ENCODE peak calls at places on chromosome 18, in six cellular contexts. One of them, this sample, is unnamed.

GRCh38 chr18:2912357-2913299 is 65.8 kb downstream of the EMILIN2 start:
- DNase-seq in A549: no peak
- DNase-seq in K562: no peak
- DNase-seq in HepG2: no peak
- DNase-seq in GM12878: no peak
- DNase-seq in endothelial cell of umbilical vein: no peak
- DNase-seq in this sample: no peak

GRCh38 chr18:59612461-59612860 is 84.8 kb downstream of the CCBE1 start:
- DNase-seq in A549: no peak
- DNase-seq in K562: no peak
- DNase-seq in HepG2: no peak
- DNase-seq in GM12878: no peak
- DNase-seq in endothelial cell of umbilical vein: no peak
- DNase-seq in this sample: no peak

GRCh38 chr18:3584897-3585460 is 135.0 kb downstream of the TGIF1 start:
- DNase-seq in A549: no peak
- DNase-seq in K562: peak
- DNase-seq in HepG2: no peak
- DNase-seq in GM12878: no peak
- DNase-seq in endothelial cell of umbilical vein: peak
- DNase-seq in this sample: peak

GRCh38 chr18:36382854-36383253 is 85.3 kb downstream of the FHOD3 start:
- DNase-seq in A549: no peak
- DNase-seq in K562: no peak
- DNase-seq in HepG2: no peak
- DNase-seq in GM12878: no peak
- DNase-seq in endothelial cell of umbilical vein: no peak
- DNase-seq in this sample: no peak

GRCh38 chr18:78559584-78559983 is 420.0 kb upstream of the SALL3 start:
- DNase-seq in A549: no peak
- DNase-seq in K562: no peak
- DNase-seq in HepG2: no peak
- DNase-seq in GM12878: no peak
- DNase-seq in endothelial cell of umbilical vein: no peak
- DNase-seq in this sample: no peak

GRCh38 chr18:4250141-4250540 is 205.0 kb downstream of the DLGAP1 start:
- DNase-seq in A549: no peak
- DNase-seq in K562: no peak
- DNase-seq in HepG2: no peak
- DNase-seq in GM12878: no peak
- DNase-seq in endothelial cell of umbilical vein: no peak
- DNase-seq in this sample: no peak

GRCh38 chr18:35936951-35937350 is 35.5 kb upstream of the RMP24 start:
- DNase-seq in A549: no peak
- DNase-seq in K562: no peak
- DNase-seq in HepG2: no peak
- DNase-seq in GM12878: no peak
- DNase-seq in endothelial cell of umbilical vein: no peak
- DNase-seq in this sample: no peak

GRCh38 chr18:79933765-79934164 is 17.7 kb downstream of the SLC66A2 start:
- DNase-seq in A549: no peak
- DNase-seq in K562: no peak
- DNase-seq in HepG2: peak
- DNase-seq in GM12878: no peak
- DNase-seq in endothelial cell of umbilical vein: no peak
- DNase-seq in this sample: no peak

GRCh38 chr18:14767474-14767873 is 19.5 kb downstream of the ANKRD30B start:
- DNase-seq in A549: no peak
- DNase-seq in K562: no peak
- DNase-seq in HepG2: no peak
- DNase-seq in GM12878: no peak
- DNase-seq in endothelial cell of umbilical vein: no peak
- DNase-seq in this sample: no peak

GRCh38 chr18:70046207-70046606 is 98.5 kb upstream of the CD226 start:
- DNase-seq in A549: no peak
- DNase-seq in K562: no peak
- DNase-seq in HepG2: no peak
- DNase-seq in GM12878: no peak
- DNase-seq in endothelial cell of umbilical vein: no peak
- DNase-seq in this sample: no peak

GRCh38 chr18:70047931-70048603 is 100.4 kb upstream of the CD226 start:
- DNase-seq in A549: no peak
- DNase-seq in K562: no peak
- DNase-seq in HepG2: no peak
- DNase-seq in GM12878: no peak
- DNase-seq in endothelial cell of umbilical vein: peak
- DNase-seq in this sample: no peak

GRCh38 chr18:70041459-70042020 is 93.9 kb upstream of the CD226 start:
- DNase-seq in A549: no peak
- DNase-seq in K562: no peak
- DNase-seq in HepG2: no peak
- DNase-seq in GM12878: no peak
- DNase-seq in endothelial cell of umbilical vein: no peak
- DNase-seq in this sample: no peak

GRCh38 chr18:70046796-70047195 is 99.1 kb upstream of the CD226 start:
- DNase-seq in A549: no peak
- DNase-seq in K562: no peak
- DNase-seq in HepG2: no peak
- DNase-seq in GM12878: no peak
- DNase-seq in endothelial cell of umbilical vein: no peak
- DNase-seq in this sample: no peak

GRCh38 chr18:70044626-70045025 is 97.0 kb upstream of the CD226 start:
- DNase-seq in A549: peak
- DNase-seq in K562: no peak
- DNase-seq in HepG2: no peak
- DNase-seq in GM12878: no peak
- DNase-seq in endothelial cell of umbilical vein: peak
- DNase-seq in this sample: peak
- H3K4me3 ChIP-seq in A549: no peak
- H3K4me3 ChIP-seq in K562: no peak
- H3K4me3 ChIP-seq in HepG2: no peak
- H3K4me3 ChIP-seq in GM12878: no peak
- H3K4me3 ChIP-seq in endothelial cell of umbilical vein: no peak
- H3K4me3 ChIP-seq in this sample: no peak

DNA sequence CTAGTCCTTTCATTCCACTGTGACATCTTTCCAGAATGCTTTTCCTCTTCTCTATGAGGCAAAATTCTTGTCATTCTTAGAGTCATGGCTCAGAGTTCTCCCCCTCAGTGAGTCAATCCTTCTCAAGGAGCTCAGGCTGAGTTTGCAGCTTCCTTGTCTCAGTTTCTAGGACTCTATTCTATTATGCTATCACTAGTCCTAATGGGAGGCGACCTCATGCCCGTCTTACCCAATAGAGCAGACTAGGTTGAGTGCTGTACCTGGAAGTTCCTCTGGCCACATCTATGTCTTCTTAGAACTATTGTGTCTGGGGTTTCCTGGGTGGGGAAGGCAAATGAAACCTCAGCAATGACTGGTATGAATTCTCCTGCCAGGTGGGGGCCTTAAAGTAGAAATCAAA is 51.5 kb downstream of the HAUS1 start:
- DNase-seq in A549: peak
- DNase-seq in K562: no peak
- DNase-seq in HepG2: no peak
- DNase-seq in GM12878: no peak
- DNase-seq in endothelial cell of umbilical vein: no peak
- DNase-seq in this sample: no peak
- TF ChIP-seq MYC in A549: no peak
- TF ChIP-seq MYC in K562: no peak
- TF ChIP-seq MYC in HepG2: no peak
- TF ChIP-seq MYC in GM12878: no peak
- TF ChIP-seq MYC in endothelial cell of umbilical vein: no peak
- TF ChIP-seq MYC in this sample: no peak

GRCh38 chr18:30385684-30386083 is 656.9 kb downstream of the DSC3 start:
- DNase-seq in A549: no peak
- DNase-seq in K562: peak
- DNase-seq in HepG2: no peak
- DNase-seq in GM12878: no peak
- DNase-seq in endothelial cell of umbilical vein: no peak
- DNase-seq in this sample: no peak
- TF ChIP-seq POLR2A in A549: no peak
- TF ChIP-seq POLR2A in K562: no peak
- TF ChIP-seq POLR2A in HepG2: no peak
- TF ChIP-seq POLR2A in GM12878: no peak
- TF ChIP-seq POLR2A in endothelial cell of umbilical vein: no peak
- TF ChIP-seq POLR2A in this sample: no peak

GRCh38 chr18:63255435-63255834 is 64.1 kb downstream of the BCL2 start:
- DNase-seq in A549: no peak
- DNase-seq in K562: no peak
- DNase-seq in HepG2: no peak
- DNase-seq in GM12878: no peak
- DNase-seq in endothelial cell of umbilical vein: no peak
- DNase-seq in this sample: no peak

GRCh38 chr18:63249781-63250180 is 69.8 kb downstream of the BCL2 start:
- DNase-seq in A549: no peak
- DNase-seq in K562: no peak
- DNase-seq in HepG2: no peak
- DNase-seq in GM12878: no peak
- DNase-seq in endothelial cell of umbilical vein: no peak
- DNase-seq in this sample: no peak

GRCh38 chr18:63254716-63255399 is 64.7 kb downstream of the BCL2 start:
- DNase-seq in A549: no peak
- DNase-seq in K562: no peak
- DNase-seq in HepG2: no peak
- DNase-seq in GM12878: no peak
- DNase-seq in endothelial cell of umbilical vein: no peak
- DNase-seq in this sample: no peak

GRCh38 chr18:63253428-63254372 is 65.9 kb downstream of the BCL2 start:
- DNase-seq in A549: no peak
- DNase-seq in K562: no peak
- DNase-seq in HepG2: no peak
- DNase-seq in GM12878: no peak
- DNase-seq in endothelial cell of umbilical vein: no peak
- DNase-seq in this sample: no peak

DNA sequence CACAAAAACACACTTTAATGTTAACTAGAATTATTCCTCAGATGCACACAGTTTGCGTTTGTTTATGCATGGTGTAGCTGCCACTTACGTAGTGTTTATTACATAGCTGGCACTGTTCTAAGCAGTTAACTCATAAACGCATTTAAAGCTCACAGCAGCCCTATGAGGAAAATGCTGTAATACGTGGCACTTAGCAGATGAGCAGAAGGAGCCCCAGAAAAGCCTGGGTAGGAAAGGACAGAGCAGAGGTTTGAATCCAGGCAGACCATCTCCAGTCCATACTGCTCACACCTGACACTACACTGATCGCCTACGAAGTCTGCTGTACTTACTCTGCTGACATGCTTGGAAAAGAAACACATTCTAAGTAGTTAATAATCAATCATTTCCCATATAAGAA is 66.6 kb downstream of the BCL2 start:
- DNase-seq in A549: no peak
- DNase-seq in K562: no peak
- DNase-seq in HepG2: no peak
- DNase-seq in GM12878: no peak
- DNase-seq in endothelial cell of umbilical vein: no peak
- DNase-seq in this sample: no peak
- H3K4me3 ChIP-seq in A549: no peak
- H3K4me3 ChIP-seq in K562: no peak
- H3K4me3 ChIP-seq in HepG2: no peak
- H3K4me3 ChIP-seq in GM12878: no peak
- H3K4me3 ChIP-seq in endothelial cell of umbilical vein: no peak
- H3K4me3 ChIP-seq in this sample: no peak

DNA sequence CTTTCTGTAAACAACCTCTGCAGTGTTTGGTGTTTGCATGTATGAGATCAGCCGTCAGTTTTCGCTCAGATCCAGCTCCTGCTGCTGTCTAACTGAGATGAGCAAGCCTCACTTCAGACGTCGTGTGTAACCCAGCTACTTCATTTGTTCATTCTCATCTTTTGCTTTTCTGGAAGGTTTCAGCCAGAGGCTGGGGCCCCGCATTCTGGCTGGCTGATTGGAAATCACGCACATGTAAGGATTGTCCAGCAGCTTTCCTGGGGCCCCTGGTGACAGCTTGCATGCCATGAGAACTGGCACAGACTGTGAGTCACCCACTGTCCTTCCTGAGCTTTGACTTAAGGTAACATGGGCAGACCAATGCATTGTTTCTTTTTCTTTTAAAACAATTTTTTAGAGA is 49.0 kb downstream of the LDLRAD4 start:
- DNase-seq in A549: no peak
- DNase-seq in K562: no peak
- DNase-seq in HepG2: no peak
- DNase-seq in GM12878: no peak
- DNase-seq in endothelial cell of umbilical vein: no peak
- DNase-seq in this sample: no peak
- TF ChIP-seq MYC in A549: no peak
- TF ChIP-seq MYC in K562: no peak
- TF ChIP-seq MYC in HepG2: no peak
- TF ChIP-seq MYC in GM12878: no peak
- TF ChIP-seq MYC in endothelial cell of umbilical vein: no peak
- TF ChIP-seq MYC in this sample: no peak

GRCh38 chr18:74268175-74268574 is 23.6 kb downstream of the CYB5A start:
- DNase-seq in A549: no peak
- DNase-seq in K562: no peak
- DNase-seq in HepG2: no peak
- DNase-seq in GM12878: no peak
- DNase-seq in endothelial cell of umbilical vein: no peak
- DNase-seq in this sample: no peak

GRCh38 chr18:74264303-74265020 is 27.3 kb downstream of the CYB5A start:
- DNase-seq in A549: no peak
- DNase-seq in K562: no peak
- DNase-seq in HepG2: no peak
- DNase-seq in GM12878: peak
- DNase-seq in endothelial cell of umbilical vein: no peak
- DNase-seq in this sample: no peak

GRCh38 chr18:74268933-74269620 is 22.7 kb downstream of the CYB5A start:
- DNase-seq in A549: no peak
- DNase-seq in K562: peak
- DNase-seq in HepG2: no peak
- DNase-seq in GM12878: no peak
- DNase-seq in endothelial cell of umbilical vein: no peak
- DNase-seq in this sample: no peak

GRCh38 chr18:74265546-74266098 is 26.1 kb downstream of the CYB5A start:
- DNase-seq in A549: no peak
- DNase-seq in K562: no peak
- DNase-seq in HepG2: peak
- DNase-seq in GM12878: no peak
- DNase-seq in endothelial cell of umbilical vein: no peak
- DNase-seq in this sample: no peak

DNA sequence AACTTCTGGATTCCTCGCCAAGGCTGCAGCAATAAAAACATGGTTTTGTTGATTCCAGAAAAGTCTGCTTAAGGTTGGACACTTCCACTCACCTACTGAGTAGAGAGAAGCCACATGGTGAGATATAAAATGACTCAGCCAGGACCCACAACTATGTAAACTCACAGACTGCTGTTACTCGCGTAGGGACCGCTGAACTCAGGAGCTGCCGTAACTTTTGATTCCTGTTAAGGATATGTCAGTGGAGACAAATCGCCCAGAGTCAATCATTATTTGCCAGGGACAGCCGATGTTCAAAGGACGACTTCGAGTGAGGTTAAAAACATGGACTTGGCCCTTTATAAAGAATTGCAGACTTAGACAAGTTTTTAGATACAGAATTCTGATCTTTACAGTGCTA is 25.6 kb downstream of the CYB5A start:
- DNase-seq in A549: peak
- DNase-seq in K562: no peak
- DNase-seq in HepG2: peak
- DNase-seq in GM12878: no peak
- DNase-seq in endothelial cell of umbilical vein: no peak
- DNase-seq in this sample: no peak
- TF ChIP-seq POLR2A in A549: no peak
- TF ChIP-seq POLR2A in K562: no peak
- TF ChIP-seq POLR2A in HepG2: no peak
- TF ChIP-seq POLR2A in GM12878: no peak
- TF ChIP-seq POLR2A in endothelial cell of umbilical vein: no peak
- TF ChIP-seq POLR2A in this sample: no peak

GRCh38 chr18:55318864-55319516 is 269.0 kb downstream of the TCF4 start:
- DNase-seq in A549: no peak
- DNase-seq in K562: no peak
- DNase-seq in HepG2: no peak
- DNase-seq in GM12878: no peak
- DNase-seq in endothelial cell of umbilical vein: peak
- DNase-seq in this sample: no peak
- H3K4me3 ChIP-seq in A549: no peak
- H3K4me3 ChIP-seq in K562: no peak
- H3K4me3 ChIP-seq in HepG2: no peak
- H3K4me3 ChIP-seq in GM12878: peak
- H3K4me3 ChIP-seq in endothelial cell of umbilical vein: no peak
- H3K4me3 ChIP-seq in this sample: no peak

This sample was measured in NB4.